ENCODE peak calls at places on chromosomes 2 and 18, in nine cellular contexts. D is transverse colon; L is breast epithelium; M is Caco-2; E is right atrium auricular region; Z is CD8-positive, alpha-beta T cell; Q is kidney epithelial cell; B is K562; X is hepatocyte. V is an unnamed sample. For H3K27me3, the result is how much of the 10 kb centered on the place peaks cover.

GRCh38 chr18:67615876-67616275 is 99.4 kb upstream of the DSEL start:
- DNase-seq in D (no peak), L (no peak), M (no peak), E (no peak), Z (no peak), Q (no peak), B (no peak), X (no peak), V (no peak)

GRCh38 chr2:26617259-26618083 is 23.7 kb downstream of the CIB4 start:
- DNase-seq in D (no peak), L (no peak), M (no peak), E (no peak), Z (no peak), Q (no peak), B (no peak), X (no peak), V (no peak)

GRCh38 chr18:3332376-3332775 is 70.4 kb downstream of the MYL12B start:
- DNase-seq in D (no peak), L (no peak), M (no peak), E (no peak), Z (no peak), Q (no peak), B (no peak), X (no peak), V (no peak)

GRCh38 chr2:59149271-59149670 is 908.1 kb upstream of the FANCL start:
- DNase-seq in D (no peak), L (no peak), M (no peak), E (no peak), Z (no peak), Q (no peak), B (no peak), X (no peak), V (no peak)

GRCh38 chr2:69253893-69254292 is 133.1 kb downstream of the GFPT1 start:
- DNase-seq in D (peak), L (no peak), M (no peak), E (peak), Z (no peak), Q (peak), B (no peak), X (peak), V (peak)

GRCh38 chr2:24123212-24124002 is at the start of the genes FAM228B and PFN4:
- DNase-seq in D (peak), L (peak), M (peak), E (peak), Z (peak), Q (no peak), B (peak), X (peak), V (peak)

GRCh38 chr2:218861645-218862318 is 2.2 kb downstream of the WNT6 start:
- DNase-seq in D (no peak), L (peak), M (peak), E (no peak), Z (no peak), Q (no peak), B (no peak), X (no peak), V (no peak)

GRCh38 chr18:67770520-67770919 is 254.0 kb upstream of the DSEL start:
- DNase-seq in D (no peak), L (no peak), M (no peak), E (no peak), Z (no peak), Q (no peak), B (no peak), X (no peak), V (no peak)

GRCh38 chr2:70645733-70646420 is 92.3 kb upstream of the TGFA start:
- DNase-seq in D (no peak), L (no peak), M (no peak), E (no peak), Z (no peak), Q (no peak), B (no peak), X (no peak), V (peak)

GRCh38 chr2:241312082-241312481 is 3.4 kb downstream of the HDLBP start:
- DNase-seq in D (no peak), L (no peak), M (no peak), E (no peak), Z (no peak), Q (no peak), B (no peak), X (no peak), V (peak)

GRCh38 chr18:57951110-57951796 is 92.8 kb upstream of the NEDD4L start:
- DNase-seq in D (no peak), L (no peak), M (no peak), E (no peak), Z (no peak), Q (no peak), B (no peak), X (no peak), V (peak)

GRCh38 chr2:39665811-39666488 is at the start of gene TMEM178A:
- DNase-seq in D (no peak), L (no peak), M (no peak), E (no peak), Z (no peak), Q (no peak), B (no peak), X (peak), V (no peak)

GRCh38 chr18:52136532-52136931 is 203.5 kb upstream of the DCC start:
- DNase-seq in D (no peak), L (no peak), M (no peak), E (no peak), Z (no peak), Q (no peak), B (no peak), X (no peak), V (no peak)

GRCh38 chr2:100820346-100821254 is 661 bp downstream of the NPAS2 start:
- DNase-seq in D (peak), L (no peak), M (no peak), E (no peak), Z (no peak), Q (no peak), B (no peak), X (peak), V (peak)

GRCh38 chr2:9333591-9334171 is 89.6 kb downstream of the ITGB1BP1 start:
- DNase-seq in D (peak), L (peak), M (peak), E (peak), Z (no peak), Q (peak), B (peak), X (peak), V (peak)

GRCh38 chr2:239224249-239224605 is 176.6 kb downstream of the HDAC4 start:
- DNase-seq in D (no peak), L (no peak), M (no peak), E (no peak), Z (no peak), Q (no peak), B (no peak), X (no peak), V (no peak)

GRCh38 chr2:164514491-164514890 is 106.8 kb downstream of the GRB14 start:
- DNase-seq in D (no peak), L (peak), M (peak), E (no peak), Z (no peak), Q (peak), B (no peak), X (peak), V (peak)

GRCh38 chr18:79577451-79578395 is 101.9 kb upstream of the CTDP1 start:
- DNase-seq in D (peak), L (peak), M (no peak), E (no peak), Z (no peak), Q (no peak), B (no peak), X (no peak), V (no peak)

GRCh38 chr2:208609166-208609804 is 202.7 kb downstream of the PTH2R start:
- DNase-seq in D (no peak), L (no peak), M (no peak), E (no peak), Z (no peak), Q (no peak), B (no peak), X (no peak), V (peak)

GRCh38 chr2:154093856-154094255 is 222.1 kb downstream of the GALNT13 start:
- DNase-seq in D (no peak), L (no peak), M (no peak), E (no peak), Z (no peak), Q (no peak), B (no peak), X (no peak), V (no peak)

GRCh38 chr2:145186303-145186702 is 666.4 kb upstream of the ZEB2 start:
- DNase-seq in D (no peak), L (no peak), M (no peak), E (no peak), Z (no peak), Q (no peak), B (peak), X (no peak), V (no peak)

GRCh38 chr2:23346029-23346428 is 39.0 kb upstream of the KLHL29 start:
- DNase-seq in D (no peak), L (no peak), M (no peak), E (no peak), Z (no peak), Q (no peak), B (no peak), X (no peak), V (no peak)

GRCh38 chr18:50632895-50633515 is 73.1 kb downstream of the MAPK4 start:
- DNase-seq in D (peak), L (no peak), M (no peak), E (no peak), Z (no peak), Q (no peak), B (no peak), X (no peak), V (no peak)

GRCh38 chr2:181183878-181184553 is 203.6 kb downstream of the UBE2E3 start:
- DNase-seq in D (no peak), L (no peak), M (no peak), E (no peak), Z (no peak), Q (no peak), B (no peak), X (no peak), V (no peak)

GRCh38 chr2:62199392-62200125 is 3.6 kb downstream of the B3GNT2 start:
- DNase-seq in D (no peak), L (no peak), M (no peak), E (no peak), Z (no peak), Q (no peak), B (no peak), X (no peak), V (peak)

GRCh38 chr2:45782968-45783367 is 131.5 kb downstream of the PRKCE start:
- DNase-seq in D (no peak), L (no peak), M (no peak), E (no peak), Z (no peak), Q (no peak), B (no peak), X (no peak), V (no peak)

GRCh38 chr2:181904022-181904632 is 12.6 kb downstream of the ITPRID2 start:
- DNase-seq in D (no peak), L (no peak), M (no peak), E (no peak), Z (no peak), Q (no peak), B (peak), X (peak), V (peak)

GRCh38 chr2:85184990-85185389 is 51.8 kb downstream of the TCF7L1 start:
- DNase-seq in D (no peak), L (no peak), M (no peak), E (no peak), Z (no peak), Q (no peak), B (no peak), X (no peak), V (no peak)

GRCh38 chr18:21958707-21959457 is 210.5 kb upstream of the GATA6 start:
- DNase-seq in D (no peak), L (no peak), M (no peak), E (no peak), Z (no peak), Q (no peak), B (no peak), X (no peak), V (no peak)

GRCh38 chr2:40844353-40845277 is 392.7 kb upstream of the SLC8A1 start:
- DNase-seq in D (no peak), L (no peak), M (peak), E (no peak), Z (no peak), Q (no peak), B (no peak), X (peak), V (peak)

GRCh38 chr2:98455494-98455976 is 10.9 kb downstream of the INPP4A start:
- DNase-seq in D (no peak), L (no peak), M (no peak), E (no peak), Z (peak), Q (no peak), B (no peak), X (no peak), V (no peak)

GRCh38 chr2:41782306-41783158 is 265.3 kb upstream of the PKDCC start:
- DNase-seq in D (peak), L (no peak), M (no peak), E (no peak), Z (no peak), Q (no peak), B (peak), X (peak), V (peak)

GRCh38 chr18:63676526-63676925 is 14.8 kb upstream of the SERPINB3 start:
- DNase-seq in D (no peak), L (no peak), M (peak), E (no peak), Z (no peak), Q (no peak), B (no peak), X (peak), V (no peak)

GRCh38 chr18:63258749-63259580 is 60.6 kb downstream of the BCL2 start:
- DNase-seq in D (no peak), L (no peak), M (no peak), E (no peak), Z (no peak), Q (no peak), B (no peak), X (no peak), V (no peak)

GRCh38 chr2:125543968-125544514 is 1111.9 kb upstream of the GYPC start:
- DNase-seq in D (no peak), L (no peak), M (no peak), E (no peak), Z (no peak), Q (no peak), B (no peak), X (no peak), V (peak)
- H3K4me3 ChIP-seq in D (no peak), L (no peak), M (no peak), E (no peak), Z (no peak), Q (no peak), B (no peak), X (no peak), V (no peak)

GRCh38 chr2:207491086-207491485 is 38.7 kb upstream of the CREB1 start:
- DNase-seq in D (no peak), L (no peak), M (no peak), E (no peak), Z (no peak), Q (no peak), B (no peak), X (no peak), V (no peak)

GRCh38 chr2:207489251-207489650 is 40.5 kb upstream of the CREB1 start:
- DNase-seq in D (no peak), L (no peak), M (no peak), E (no peak), Z (no peak), Q (no peak), B (no peak), X (no peak), V (no peak)

GRCh38 chr2:207484444-207485391 is 45.0 kb upstream of the CREB1 start:
- DNase-seq in D (no peak), L (no peak), M (no peak), E (no peak), Z (no peak), Q (no peak), B (no peak), X (no peak), V (no peak)

GRCh38 chr2:207490441-207490840 is 39.3 kb upstream of the CREB1 start:
- DNase-seq in D (no peak), L (no peak), M (no peak), E (no peak), Z (no peak), Q (no peak), B (no peak), X (no peak), V (no peak)

GRCh38 chr2:207487650-207488315 is 42.0 kb upstream of the CREB1 start:
- DNase-seq in D (no peak), L (no peak), M (no peak), E (no peak), Z (no peak), Q (peak), B (peak), X (no peak), V (peak)
- TF ChIP-seq CTCF in D (no peak), L (no peak), M (no peak), E (no peak), Z (no peak), Q (no peak), B (no peak), X (no peak), V (no peak)

GRCh38 chr2:113276216-113276905 is 2.4 kb downstream of the PAX8 start:
- DNase-seq in D (no peak), L (no peak), M (no peak), E (no peak), Z (no peak), Q (no peak), B (no peak), X (no peak), V (no peak)

GRCh38 chr2:113272463-113272862 is 6.3 kb downstream of the PAX8 start:
- DNase-seq in D (no peak), L (no peak), M (no peak), E (no peak), Z (no peak), Q (no peak), B (no peak), X (no peak), V (no peak)

GRCh38 chr2:113274427-113274826 is 4.3 kb downstream of the PAX8 start:
- DNase-seq in D (no peak), L (no peak), M (no peak), E (no peak), Z (no peak), Q (no peak), B (no peak), X (no peak), V (no peak)

GRCh38 chr2:113275556-113276215 is 3.0 kb downstream of the PAX8 start:
- DNase-seq in D (no peak), L (no peak), M (no peak), E (no peak), Z (no peak), Q (no peak), B (no peak), X (no peak), V (no peak)

DNA sequence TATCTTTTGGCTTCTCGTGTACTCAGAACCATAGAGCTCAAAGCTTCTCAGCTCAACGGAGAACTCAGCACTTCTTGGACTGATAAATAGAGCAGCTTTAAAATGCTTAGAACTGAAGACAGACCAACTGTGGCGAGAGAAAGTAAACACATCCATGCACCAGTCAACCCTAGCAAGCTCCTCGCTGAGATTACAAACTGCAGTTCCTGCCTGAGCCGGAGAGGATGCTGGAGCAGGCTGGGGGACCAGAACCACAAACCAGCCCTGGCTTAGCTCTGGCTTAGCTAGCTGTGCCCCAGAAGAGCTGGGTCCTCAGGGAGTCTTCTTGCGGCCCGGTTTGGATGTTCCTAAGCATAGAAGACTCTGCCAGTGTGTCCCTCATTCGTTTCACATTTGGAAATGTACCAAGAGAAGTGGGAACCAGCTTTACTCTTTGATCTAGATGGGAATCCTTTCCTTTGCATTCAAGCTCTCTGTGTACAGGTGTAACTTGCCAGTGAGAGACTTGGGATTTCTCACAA is 5.6 kb downstream of the PAX8 start:
- DNase-seq in D (no peak), L (no peak), M (no peak), E (no peak), Z (peak), Q (peak), B (peak), X (peak), V (no peak)
- H3K27me3 ChIP-seq in D (half or more), L (under half), M (under half), E (under half), Z (under half), Q (under half), B (under half), X (half or more), V (under half)

DNA sequence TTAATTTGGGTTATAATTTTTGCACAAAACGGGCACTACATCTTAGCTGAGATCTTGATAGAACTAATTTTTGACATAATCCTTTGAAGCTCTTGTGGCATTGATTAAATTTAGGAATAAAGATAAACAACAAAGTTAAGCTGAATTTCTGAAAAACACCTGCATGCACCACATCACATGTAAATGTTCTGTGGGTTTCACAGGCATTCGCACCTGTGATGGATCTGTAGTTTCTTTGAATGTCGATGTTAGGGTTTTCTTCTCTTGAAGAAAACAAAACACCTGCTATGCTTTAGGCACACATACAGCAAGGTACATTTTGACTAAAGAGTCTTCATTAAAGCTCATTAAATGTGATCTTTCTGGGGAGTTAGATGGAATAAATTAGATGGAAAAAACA is 60.3 kb downstream of the RPIA start:
- DNase-seq in D (no peak), L (no peak), M (no peak), E (no peak), Z (peak), Q (no peak), B (no peak), X (no peak), V (no peak)
- H3K4me3 ChIP-seq in D (no peak), L (no peak), M (no peak), E (no peak), Z (no peak), Q (no peak), B (no peak), X (no peak), V (no peak)

DNA sequence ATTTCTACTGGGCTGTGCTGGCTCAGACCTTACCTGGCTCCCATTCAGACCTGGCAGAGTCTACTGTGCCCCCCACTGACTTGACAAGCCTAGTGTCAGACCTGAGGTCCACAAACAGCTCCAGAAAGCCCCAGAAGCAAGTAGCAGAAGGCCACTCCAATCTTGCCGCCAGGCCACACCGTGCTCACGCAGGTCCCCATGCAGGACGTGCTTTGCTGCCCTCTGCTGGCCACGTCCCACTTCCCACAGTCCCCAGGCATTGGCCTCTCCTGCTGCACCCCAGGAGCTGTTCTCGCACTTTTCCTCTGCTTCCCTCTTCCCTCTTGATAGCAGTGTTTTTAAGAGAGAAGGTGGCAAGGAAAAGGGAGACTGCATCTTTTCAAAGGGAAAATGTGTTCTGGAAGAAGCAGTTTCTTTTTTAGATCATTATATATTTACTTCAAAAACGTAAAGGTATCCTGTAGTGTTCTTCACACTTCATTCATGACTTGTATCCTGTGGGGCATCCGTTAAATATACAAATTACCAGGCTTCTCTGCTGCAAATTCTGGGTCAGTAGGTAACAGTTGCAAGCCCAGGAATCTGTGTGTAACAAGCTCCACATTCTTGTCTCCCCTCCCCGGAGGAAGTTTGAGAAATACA is 81.4 kb upstream of the PAPOLG start:
- DNase-seq in D (peak), L (peak), M (peak), E (peak), Z (peak), Q (peak), B (peak), X (peak), V (peak)
- TF ChIP-seq CTCF in D (peak), L (peak), M (peak), E (peak), Z (peak), Q (peak), B (peak), X (peak), V (peak)

DNA sequence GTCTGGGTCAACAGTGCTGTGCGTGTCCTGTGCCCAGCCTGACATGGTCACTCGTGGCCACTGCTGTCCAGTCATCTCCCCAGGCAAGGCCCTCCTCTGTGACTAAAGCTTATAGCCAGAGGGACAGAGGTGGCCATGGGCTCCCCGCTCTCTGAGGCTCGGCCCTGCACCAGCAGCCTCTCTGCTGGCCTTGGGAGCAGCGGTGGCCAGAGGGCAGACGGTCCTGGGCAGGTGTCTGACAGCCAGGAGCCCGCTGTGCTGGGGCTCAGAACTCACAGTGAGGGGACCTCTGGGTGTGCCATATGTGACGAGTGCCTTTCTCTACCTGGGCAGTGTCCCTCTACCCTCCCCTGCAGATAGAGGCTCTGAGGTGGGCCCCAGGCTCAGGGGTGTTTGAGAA is 98.7 kb downstream of the FAM210A start:
- DNase-seq in D (no peak), L (peak), M (no peak), E (no peak), Z (no peak), Q (no peak), B (no peak), X (no peak), V (no peak)
- H3K27me3 ChIP-seq in D (under half), L (under half), M (under half), E (under half), Z (under half), Q (under half), B (under half), X (under half), V (under half)

V was measured in bronchial epithelial cell.